ENCODE peak calls at places on chromosomes 6 and 20, in five cellular contexts. Q is IMR-90, V is H1, B is H9, A is mesenchymal stem cell. H is an unnamed sample.

GRCh38 chr20:4449977-4450715 is 271.6 kb upstream of the PRND start:
- DNase-seq in Q (peak; percentile 71), V (no peak), B (no peak), A (peak; percentile 66), H (no peak)

GRCh38 chr6:141103246-141103645 is 1029.5 kb upstream of the GJE1 start:
- DNase-seq in Q (peak; percentile 59), V (no peak), B (no peak), A (no peak), H (no peak)

GRCh38 chr20:45229264-45230056 is 8.3 kb downstream of the SEMG2 start:
- DNase-seq in Q (no peak), V (peak; percentile 21), B (peak; percentile 87), A (no peak), H (no peak)

GRCh38 chr6:42727084-42727601 is 4.7 kb upstream of the PRPH2 start:
- DNase-seq in Q (peak; percentile 21), V (no peak), B (peak; percentile 34), A (no peak), H (no peak)

GRCh38 chr6:132247381-132248159 is 153.7 kb downstream of the MOXD1 start:
- DNase-seq in Q (peak; percentile 78), V (no peak), B (no peak), A (no peak), H (no peak)

GRCh38 chr6:56510984-56511531 is 131.6 kb downstream of the DST start:
- DNase-seq in Q (peak; percentile 34), V (no peak), B (no peak), A (no peak), H (no peak)

GRCh38 chr6:112466378-112467151 is 119.4 kb downstream of the RFPL4B start:
- DNase-seq in Q (peak; percentile 69), V (no peak), B (no peak), A (peak; percentile 43), H (no peak)

GRCh38 chr6:110101885-110102284 is 77.6 kb downstream of the WASF1 start:
- DNase-seq in Q (no peak), V (no peak), B (peak; percentile 52), A (no peak), H (no peak)

GRCh38 chr6:111552241-111552744 is 53.4 kb downstream of the TRAF3IP2 start:
- DNase-seq in Q (peak; percentile 98), V (peak; percentile 51), B (peak; percentile 66), A (peak; percentile 95), H (peak; percentile 78)

GRCh38 chr6:157754351-157754750 is 68.7 kb upstream of the SNX9 start:
- DNase-seq in Q (no peak), V (no peak), B (no peak), A (no peak), H (no peak)

GRCh38 chr6:31701666-31702420 is 1.3 kb downstream of the ABHD16A start:
- DNase-seq in Q (peak; percentile 41), V (no peak), B (no peak), A (peak; percentile 66), H (no peak)

GRCh38 chr6:139370707-139371345 is 3.6 kb downstream of the CITED2 start:
- DNase-seq in Q (peak; percentile 63), V (no peak), B (no peak), A (no peak), H (no peak)

GRCh38 chr6:130132286-130132701 is 90.5 kb downstream of the SAMD3 start:
- DNase-seq in Q (no peak), V (no peak), B (no peak), A (no peak), H (no peak)

GRCh38 chr6:135334169-135334568 is 153.1 kb downstream of the MYB start:
- DNase-seq in Q (peak; percentile 58), V (no peak), B (no peak), A (peak; percentile 22), H (no peak)

GRCh38 chr6:136465766-136466303 is 84.4 kb downstream of the MAP7 start:
- DNase-seq in Q (peak; percentile 22), V (no peak), B (no peak), A (no peak), H (no peak)

GRCh38 chr6:25105070-25105925 is 169.5 kb upstream of the RIPOR2 start:
- DNase-seq in Q (peak; percentile 18), V (no peak), B (no peak), A (no peak), H (no peak)

GRCh38 chr20:42779216-42779615 is 410.5 kb downstream of the PTPRT start:
- DNase-seq in Q (no peak), V (peak; percentile 5), B (no peak), A (no peak), H (no peak)

GRCh38 chr20:18728165-18728866 is 85.3 kb upstream of the SCP2D1 start:
- DNase-seq in Q (no peak), V (no peak), B (no peak), A (no peak), H (no peak)

GRCh38 chr20:53262294-53262840 is 290.2 kb downstream of the TSHZ2 start:
- DNase-seq in Q (no peak), V (no peak), B (no peak), A (no peak), H (no peak)

GRCh38 chr20:41169184-41169690 is 31.9 kb downstream of the PLCG1 start:
- DNase-seq in Q (no peak), V (no peak), B (no peak), A (no peak), H (no peak)

GRCh38 chr6:28953039-28953872 is 29.5 kb upstream of the TRIM27 start:
- DNase-seq in Q (peak; percentile 72), V (peak; percentile 41), B (no peak), A (peak; percentile 69), H (peak; percentile 43)

GRCh38 chr20:31566658-31567379 is 38.3 kb upstream of the ID1 start:
- DNase-seq in Q (no peak), V (no peak), B (peak; percentile 69), A (no peak), H (no peak)

GRCh38 chr20:31565699-31566331 is 39.3 kb upstream of the ID1 start:
- DNase-seq in Q (no peak), V (no peak), B (no peak), A (no peak), H (no peak)

GRCh38 chr20:31568041-31568731 is 36.9 kb upstream of the ID1 start:
- DNase-seq in Q (peak; percentile 36), V (no peak), B (no peak), A (no peak), H (no peak)

GRCh38 chr20:31567380-31567720 is 37.7 kb upstream of the ID1 start:
- DNase-seq in Q (no peak), V (no peak), B (no peak), A (no peak), H (no peak)

DNA sequence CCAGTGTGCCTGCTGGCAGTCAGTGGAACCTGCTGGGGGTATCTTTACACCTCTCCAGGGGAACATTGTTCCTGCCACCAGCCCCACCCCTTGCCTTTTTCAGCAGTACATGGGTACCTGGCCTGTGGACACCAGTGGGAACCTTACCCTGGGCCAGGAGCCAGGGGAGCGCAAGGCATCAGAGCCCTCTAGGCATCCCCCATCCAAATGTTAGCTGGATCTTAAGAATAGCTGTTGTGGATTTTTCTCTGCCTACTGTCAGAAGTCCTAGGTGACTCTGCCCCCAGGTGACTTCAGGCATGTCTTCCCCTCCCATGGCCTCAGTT is 38.8 kb upstream of the ID1 start:
- DNase-seq in Q (no peak), V (no peak), B (no peak), A (no peak), H (no peak)
- H3K14ac ChIP-seq in Q (no peak overlapping the region), V (no peak overlapping the region), B (no peak overlapping the region), A (no peak overlapping the region), H (no peak overlapping the region)

DNA sequence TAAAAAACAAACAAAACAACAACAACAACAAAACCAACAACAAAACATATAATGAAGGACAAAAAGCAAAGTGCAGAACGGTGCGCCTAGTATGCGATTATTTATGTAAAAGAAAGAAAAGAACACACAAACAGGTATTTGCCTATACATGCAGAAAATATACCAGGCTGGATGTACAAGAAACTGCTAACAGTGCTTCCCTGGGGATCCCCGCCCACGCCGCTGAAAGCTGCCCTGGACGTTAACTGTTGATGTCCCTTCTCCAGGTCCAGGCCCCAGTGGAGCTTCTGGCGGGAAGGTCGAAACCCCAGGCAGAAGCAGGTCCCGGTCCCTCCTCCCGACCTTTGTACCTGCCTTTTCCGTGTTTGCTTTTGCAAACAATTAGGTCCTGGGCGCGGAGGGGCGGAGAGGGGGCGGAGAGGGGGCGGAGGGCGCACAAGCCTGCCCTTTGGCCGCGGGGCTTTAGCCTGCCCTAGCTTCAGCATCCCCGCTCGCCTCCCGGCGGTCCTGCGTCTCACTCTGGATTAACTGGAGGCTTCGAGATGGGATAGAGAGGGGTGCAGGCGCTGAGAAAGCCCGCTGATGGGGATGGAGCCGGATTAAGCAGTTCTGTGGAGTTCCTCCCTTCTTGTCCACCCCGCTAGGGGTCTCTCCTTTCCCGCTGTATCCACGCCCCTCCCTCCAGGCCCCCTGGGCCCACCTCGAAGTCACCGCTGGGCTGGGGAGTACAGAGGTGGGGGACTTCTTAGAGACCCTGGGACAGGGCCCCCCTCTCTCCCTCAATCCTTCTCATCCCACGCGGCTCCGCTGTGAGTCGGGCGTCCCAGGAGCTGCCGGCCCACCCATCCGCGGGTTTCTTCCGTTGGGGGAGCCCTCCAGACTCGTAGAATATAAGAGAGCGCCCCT is 8.2 kb upstream of the AHCY start:
- DNase-seq in Q (no peak), V (peak; percentile 47), B (peak; percentile 86), A (peak; percentile 15), H (peak; percentile 41)
- H3K9ac ChIP-seq in Q (no peak overlapping the region), V (no peak overlapping the region), B (no peak overlapping the region), A (peak overlapping the region; percentile 36), H (no peak overlapping the region)

GRCh38 chr20:38617830-38618196 is 16.2 kb downstream of the ARHGAP40 start:
- DNase-seq in Q (no peak), V (no peak), B (no peak), A (no peak), H (no peak)

GRCh38 chr20:38620501-38620900 is 18.9 kb downstream of the ARHGAP40 start:
- DNase-seq in Q (no peak), V (no peak), B (no peak), A (no peak), H (no peak)

GRCh38 chr20:38615283-38615682 is 13.7 kb downstream of the ARHGAP40 start:
- DNase-seq in Q (no peak), V (no peak), B (no peak), A (no peak), H (no peak)

GRCh38 chr20:38616457-38616856 is 14.8 kb downstream of the ARHGAP40 start:
- DNase-seq in Q (no peak), V (no peak), B (no peak), A (no peak), H (no peak)

DNA sequence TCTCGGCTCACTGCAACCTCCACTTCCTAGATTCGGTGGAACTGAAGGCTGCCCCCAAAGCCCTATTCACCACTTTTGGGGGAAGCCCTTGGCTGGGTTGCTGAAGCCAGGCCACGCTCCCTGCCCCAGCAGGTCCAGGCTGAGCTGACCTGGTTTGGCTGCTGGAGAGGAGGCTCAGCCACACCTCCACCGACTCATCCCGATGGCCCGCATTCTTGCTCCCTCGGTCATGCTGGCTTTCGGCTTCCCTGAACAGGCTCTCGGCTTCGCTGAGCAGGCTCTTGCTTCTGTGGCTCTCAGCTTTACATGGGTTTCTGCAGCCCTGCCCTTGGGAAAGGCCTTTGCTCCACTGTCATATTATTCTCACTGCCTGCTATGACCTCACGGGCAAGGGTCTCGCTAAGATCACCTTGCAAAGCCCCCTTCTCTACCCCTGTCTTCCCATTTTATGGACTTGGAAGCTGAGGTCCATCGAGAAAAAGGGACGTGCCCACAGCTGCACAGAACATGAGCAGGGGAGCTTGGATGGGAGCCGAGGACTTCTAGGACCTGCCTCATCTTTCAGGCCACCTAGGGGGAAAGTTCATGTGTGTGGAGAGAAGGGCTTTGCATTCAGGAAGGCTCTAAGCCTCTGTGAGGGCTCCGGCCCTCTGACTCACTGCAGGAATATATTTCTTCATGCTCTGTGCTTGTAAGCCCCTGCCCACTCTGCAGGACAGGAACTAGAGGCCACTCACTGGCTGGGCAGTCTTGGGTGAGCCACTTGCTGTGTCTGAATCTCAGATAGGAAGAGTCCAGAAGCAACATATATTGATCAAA is 15.6 kb downstream of the ARHGAP40 start:
- DNase-seq in Q (peak; percentile 36), V (no peak), B (peak; percentile 65), A (peak; percentile 8), H (no peak)
- H3K4ac ChIP-seq in Q (no peak overlapping the region), V (no peak overlapping the region), B (no peak overlapping the region), A (no peak overlapping the region), H (no peak overlapping the region)

GRCh38 chr6:137923866-137924616 is 57.0 kb downstream of the TNFAIP3 start:
- DNase-seq in Q (no peak), V (no peak), B (no peak), A (peak; percentile 17), H (no peak)
- H3K14ac ChIP-seq in Q (no peak overlapping the region), V (no peak overlapping the region), B (no peak overlapping the region), A (no peak overlapping the region), H (no peak overlapping the region)